ENCODE peak calls at places on chromosomes 12 and 14, in eight cellular contexts. A, K, S, C, J, W, B and T are unnamed samples.

GRCh38 chr14:36947362-36947761 is 225.0 kb downstream of the SLC25A21 start:
- ATAC-seq in A (no peak), K (no peak), S (no peak), C (no peak), J (no peak), W (no peak), B (no peak), T (no peak)

GRCh38 chr12:121184984-121185894 is 24.7 kb upstream of the P2RX4 start:
- ATAC-seq in A (peak; percentile 44), K (peak; percentile 47), S (no peak), C (peak; percentile 57), J (no peak), W (no peak), B (no peak), T (no peak)

GRCh38 chr12:5581616-5582367 is 149.9 kb downstream of the NTF3 start:
- ATAC-seq in A (no peak), K (no peak), S (no peak), C (no peak), J (no peak), W (no peak), B (no peak), T (no peak)

GRCh38 chr12:64840949-64841717 is 16.7 kb downstream of the TBC1D30 start:
- ATAC-seq in A (no peak), K (no peak), S (no peak), C (no peak), J (no peak), W (no peak), B (no peak), T (no peak)

GRCh38 chr14:89702151-89702936 is 252.2 kb downstream of the EFCAB11 start:
- ATAC-seq in A (no peak), K (peak; percentile 83), S (no peak), C (no peak), J (no peak), W (no peak), B (peak; percentile 32), T (peak; percentile 63)

GRCh38 chr12:131085125-131085815 is 131.6 kb downstream of the ADGRD1 start:
- ATAC-seq in A (no peak), K (no peak), S (no peak), C (no peak), J (no peak), W (no peak), B (no peak), T (no peak)

GRCh38 chr14:55277972-55278740 is 6.9 kb downstream of the FBXO34 start:
- ATAC-seq in A (no peak), K (peak; percentile 44), S (no peak), C (peak; percentile 84), J (no peak), W (no peak), B (no peak), T (no peak)

GRCh38 chr12:9669534-9669933 is at the start of gene CLEC2D:
- ATAC-seq in A (no peak), K (no peak), S (no peak), C (peak; percentile 90), J (no peak), W (no peak), B (no peak), T (no peak)

GRCh38 chr12:90250766-90251165 is 542.1 kb upstream of the ATP2B1 start:
- ATAC-seq in A (no peak), K (peak; percentile 64), S (no peak), C (peak; percentile 38), J (no peak), W (no peak), B (no peak), T (peak; percentile 47)

GRCh38 chr14:92926931-92927330 is 4.0 kb downstream of the CHGA start:
- ATAC-seq in A (no peak), K (no peak), S (no peak), C (no peak), J (no peak), W (no peak), B (no peak), T (no peak)

GRCh38 chr12:124915249-124916236 is 1.1 kb upstream of the UBC start:
- ATAC-seq in A (no peak), K (peak; percentile 4), S (peak; percentile 10), C (peak; percentile 1), J (peak; percentile 17), W (no peak), B (peak; percentile 9), T (no peak)

GRCh38 chr12:4379410-4379809 is at the start of gene FGF23:
- ATAC-seq in A (peak; percentile 96), K (peak; percentile 38), S (peak; percentile 98), C (peak; percentile 23), J (peak; percentile 83), W (peak; percentile 89), B (no peak), T (no peak)

GRCh38 chr14:101400815-101401214 is 160.5 kb upstream of the DIO3 start:
- ATAC-seq in A (no peak), K (peak; percentile 32), S (no peak), C (no peak), J (no peak), W (no peak), B (no peak), T (no peak)

GRCh38 chr12:52066346-52067080 is 3.3 kb upstream of the ATG101 start:
- ATAC-seq in A (no peak), K (no peak), S (no peak), C (no peak), J (no peak), W (no peak), B (no peak), T (no peak)

GRCh38 chr12:69324797-69325466 is 23.2 kb upstream of the LYZ start:
- ATAC-seq in A (peak; percentile 54), K (no peak), S (no peak), C (peak; percentile 94), J (peak; percentile 23), W (no peak), B (no peak), T (no peak)

GRCh38 chr14:94395900-94396574 is 7.6 kb upstream of the SERPINA1 start:
- ATAC-seq in A (peak; percentile 91), K (no peak), S (no peak), C (no peak), J (no peak), W (no peak), B (no peak), T (no peak)

GRCh38 chr12:48356041-48356768 is 5.5 kb upstream of the ZNF641 start:
- ATAC-seq in A (peak; percentile 61), K (no peak), S (no peak), C (peak; percentile 42), J (no peak), W (no peak), B (peak; percentile 53), T (no peak)

GRCh38 chr14:38367922-38368321 is 112.0 kb upstream of the CLEC14A start:
- ATAC-seq in A (no peak), K (no peak), S (peak; percentile 49), C (no peak), J (no peak), W (no peak), B (no peak), T (no peak)

GRCh38 chr12:14803830-14804160 is 325 bp downstream of the C12orf60 start:
- ATAC-seq in A (peak; percentile 32), K (peak; percentile 25), S (no peak), C (peak; percentile 8), J (peak; percentile 26), W (peak; percentile 24), B (peak; percentile 42), T (peak; percentile 16)

GRCh38 chr14:39426605-39427004 is 5.6 kb downstream of the FBXO33 start:
- ATAC-seq in A (no peak), K (no peak), S (no peak), C (peak; percentile 15), J (no peak), W (no peak), B (no peak), T (no peak)

GRCh38 chr14:67668559-67668958 is 5.9 kb downstream of the VTI1B start:
- ATAC-seq in A (no peak), K (no peak), S (no peak), C (peak; percentile 87), J (no peak), W (no peak), B (no peak), T (no peak)

GRCh38 chr14:55129428-55130193 is 559 bp downstream of the LGALS3 start:
- ATAC-seq in A (peak; percentile 81), K (peak; percentile 76), S (peak; percentile 61), C (peak; percentile 83), J (peak; percentile 41), W (peak; percentile 73), B (peak; percentile 82), T (peak; percentile 71)

GRCh38 chr12:12562016-12562483 is 613 bp downstream of the DUSP16 start:
- ATAC-seq in A (peak; percentile 7), K (peak; percentile 9), S (peak; percentile 8), C (no peak), J (peak; percentile 2), W (peak; percentile 17), B (peak; percentile 21), T (no peak)

DNA sequence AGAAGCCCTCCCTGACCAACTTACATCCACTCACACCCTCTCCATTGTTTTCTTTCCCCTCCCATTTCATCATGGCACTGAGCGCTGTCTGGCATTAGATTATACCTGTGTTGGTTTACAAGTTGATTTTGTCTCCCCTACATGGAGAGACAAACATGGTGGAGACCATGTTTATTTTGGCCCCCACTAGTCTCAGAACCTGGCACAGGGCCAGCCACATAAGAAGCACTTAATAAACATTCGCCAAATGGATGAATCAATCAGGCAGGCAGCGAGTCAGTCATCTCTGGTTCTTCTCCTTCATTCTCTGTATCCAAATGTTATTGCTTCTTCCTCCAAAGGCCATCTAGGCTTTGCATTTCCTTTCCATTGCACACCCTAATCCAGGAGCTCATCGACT is 177.4 kb downstream of the DPF3 start:
- ATAC-seq in A (no peak), K (no peak), S (no peak), C (no peak), J (no peak), W (no peak), B (no peak), T (no peak)
- H3K27ac ChIP-seq in A (no peak overlapping the region), K (no peak overlapping the region), S (no peak overlapping the region), C (no peak overlapping the region), J (no peak overlapping the region), W (no peak overlapping the region), B (no peak overlapping the region), T (no peak overlapping the region)

DNA sequence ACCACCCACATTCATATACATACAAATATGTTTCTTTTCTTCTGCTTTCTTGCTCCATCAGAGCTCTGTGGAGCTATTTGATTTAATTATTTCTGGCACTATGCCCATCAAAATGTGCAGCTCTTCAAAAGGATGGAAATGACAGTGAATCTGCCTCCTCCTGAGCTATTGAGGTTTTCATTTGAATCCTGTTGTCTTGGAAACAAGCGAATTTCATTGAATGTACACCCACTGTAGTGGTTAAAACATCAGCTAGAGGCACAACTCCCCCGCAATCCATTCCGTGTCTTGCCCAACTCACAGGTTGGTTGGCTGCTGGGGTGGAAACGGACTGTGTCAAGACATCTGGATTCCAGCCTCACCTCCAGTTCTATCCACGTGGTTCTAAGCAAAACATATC is 199.5 kb downstream of the SPTSSA start:
- ATAC-seq in A (no peak), K (no peak), S (no peak), C (no peak), J (no peak), W (no peak), B (no peak), T (no peak)
- TF ChIP-seq POLR2AphosphoS5 in A (no peak), K (no peak), S (no peak), C (no peak), J (no peak), W (no peak), B (no peak), T (no peak)

GRCh38 chr12:110314308-110314707 is 33.3 kb downstream of the ATP2A2 start:
- ATAC-seq in A (no peak), K (no peak), S (no peak), C (peak; percentile 84), J (no peak), W (no peak), B (no peak), T (no peak)
- H3K4me1 ChIP-seq in A (peaks cover 66% of the 10 kb centered on the region), K (peaks cover 25% of the 10 kb centered on the region), S (no peaks in the 10 kb centered on the region), C (peaks cover 10% of the 10 kb centered on the region), J (no peaks in the 10 kb centered on the region), W (no peaks in the 10 kb centered on the region), B (no peaks in the 10 kb centered on the region), T (peaks cover 24% of the 10 kb centered on the region)

GRCh38 chr14:71586131-71586893 is 345.9 kb upstream of the RGS6 start:
- ATAC-seq in A (no peak), K (peak; percentile 44), S (peak; percentile 82), C (peak; percentile 16), J (no peak), W (no peak), B (no peak), T (peak; percentile 71)
- H3K27ac ChIP-seq in A (no peak overlapping the region), K (no peak overlapping the region), S (no peak overlapping the region), C (no peak overlapping the region), J (no peak overlapping the region), W (no peak overlapping the region), B (no peak overlapping the region), T (peak overlapping the region; percentile 30)